ENCODE peak calls at places on chromosomes 11 and 22, in six cellular contexts. C is fibroblast of mammary gland, U is ovary, O is mucosa of gallbladder, Q is hippocampal formation, G is H54. F is an unnamed sample.

GRCh38 chr11:18485905-18486528 is 30.4 kb downstream of the LDHAL6A start:
- DNase-seq in C (no peak), U (no peak), O (no peak), Q (no peak), G (no peak), F (no peak)

GRCh38 chr11:19084661-19085315 is 24.3 kb upstream of the MRGPRX2 start:
- DNase-seq in C (peak; percentile 9), U (no peak), O (no peak), Q (no peak), G (no peak), F (no peak)

GRCh38 chr22:46934746-46935491 is 172.5 kb downstream of the TBC1D22A start:
- DNase-seq in C (peak; percentile 94), U (no peak), O (peak; percentile 52), Q (no peak), G (peak; percentile 63), F (no peak)

GRCh38 chr11:9516113-9516512 is 55.3 kb downstream of the ZNF143 start:
- DNase-seq in C (no peak), U (no peak), O (peak; percentile 88), Q (no peak), G (no peak), F (no peak)

GRCh38 chr22:37571258-37571991 is 8.5 kb downstream of the LGALS2 start:
- DNase-seq in C (no peak), U (no peak), O (no peak), Q (no peak), G (peak; percentile 72), F (no peak)

GRCh38 chr11:19472679-19473078 is 231.9 kb upstream of the E2F8 start:
- DNase-seq in C (peak; percentile 62), U (no peak), O (no peak), Q (no peak), G (no peak), F (no peak)

GRCh38 chr11:114274637-114275036 is 21.6 kb upstream of the NNMT start:
- DNase-seq in C (no peak), U (no peak), O (no peak), Q (no peak), G (no peak), F (no peak)

GRCh38 chr11:31325162-31325561 is 44.4 kb downstream of the DCDC1 start:
- DNase-seq in C (peak; percentile 87), U (no peak), O (no peak), Q (no peak), G (peak; percentile 3), F (no peak)

GRCh38 chr11:128359515-128359914 is 227.8 kb downstream of the ETS1 start:
- DNase-seq in C (peak; percentile 22), U (no peak), O (no peak), Q (no peak), G (no peak), F (no peak)

GRCh38 chr22:46679711-46680269 is 58.3 kb downstream of the CERK start:
- DNase-seq in C (no peak), U (no peak), O (no peak), Q (no peak), G (no peak), F (no peak)

GRCh38 chr22:47811971-47812370 is 1049.5 kb downstream of the TBC1D22A start:
- DNase-seq in C (no peak), U (no peak), O (no peak), Q (no peak), G (no peak), F (no peak)

GRCh38 chr22:48653306-48653705 is 1174.4 kb downstream of the BRD1 start:
- DNase-seq in C (no peak), U (no peak), O (no peak), Q (no peak), G (no peak), F (no peak)